ENCODE peak calls at places on chromosomes 4 and X, in ten cellular contexts. H is DND-41, R is left ventricle myocardium inferior, K is IMR-90, Q is SJSA1, V is sigmoid colon, P is lung, T is neuronal stem cell, C is endothelial cell of umbilical vein, S is psoas muscle. I is an unnamed sample.

GRCh38 chr4:2805712-2806391 is 13.0 kb downstream of the SH3BP2 start:
- DNase-seq in T (no peak), H (no peak), Q (no peak), S (peak; percentile 74), C (peak; percentile 43), P (peak; percentile 84), K (no peak), V (no peak), R (peak; percentile 80), I (no peak)

GRCh38 chrX:77415161-77415560 is 32.0 kb upstream of the FGF16 start:
- DNase-seq in V (no peak), R (no peak), Q (no peak), T (no peak), P (no peak), H (no peak), C (no peak), S (no peak), K (no peak), I (no peak)

GRCh38 chr4:186569533-186570192 is 14.3 kb upstream of the MTNR1A start:
- DNase-seq in V (no peak), T (no peak), S (no peak), H (no peak), Q (no peak), R (no peak), C (no peak), K (no peak), P (no peak), I (no peak)

GRCh38 chrX:11757729-11758399 is at the start of gene MSL3:
- DNase-seq in Q (peak; percentile 67), S (peak; percentile 89), T (peak; percentile 52), C (peak; percentile 71), H (no peak), V (peak; percentile 76), P (peak; percentile 53), K (peak; percentile 61), R (peak; percentile 58), I (peak; percentile 63)

GRCh38 chr4:34108456-34108855 is 2135.9 kb downstream of the ARAP2 start:
- DNase-seq in T (no peak), R (no peak), P (no peak), C (no peak), H (no peak), K (peak; percentile 13), V (no peak), Q (no peak), S (no peak), I (no peak)

GRCh38 chr4:2425386-2426068 is 6.8 kb downstream of the CFAP99 start:
- DNase-seq in H (no peak), C (no peak), K (no peak), R (no peak), S (peak; percentile 21), Q (no peak), T (no peak), V (no peak), P (no peak), I (no peak)

GRCh38 chr4:83629945-83630684 is 94.2 kb downstream of the GPAT3 start:
- DNase-seq in R (peak; percentile 36), Q (no peak), H (peak; percentile 11), K (peak; percentile 82), P (peak; percentile 48), S (no peak), T (no peak), C (peak; percentile 92), V (peak; percentile 70), I (peak; percentile 42)

GRCh38 chr4:99458911-99459447 is 23.8 kb upstream of the ADH7 start:
- DNase-seq in K (peak; percentile 4), T (no peak), R (no peak), C (no peak), P (no peak), Q (no peak), V (no peak), H (no peak), S (no peak), I (no peak)

GRCh38 chr4:159719531-159719930 is 616.7 kb downstream of the RAPGEF2 start:
- DNase-seq in P (no peak), H (no peak), T (no peak), V (no peak), S (no peak), K (no peak), C (no peak), Q (no peak), R (no peak), I (no peak)

DNA sequence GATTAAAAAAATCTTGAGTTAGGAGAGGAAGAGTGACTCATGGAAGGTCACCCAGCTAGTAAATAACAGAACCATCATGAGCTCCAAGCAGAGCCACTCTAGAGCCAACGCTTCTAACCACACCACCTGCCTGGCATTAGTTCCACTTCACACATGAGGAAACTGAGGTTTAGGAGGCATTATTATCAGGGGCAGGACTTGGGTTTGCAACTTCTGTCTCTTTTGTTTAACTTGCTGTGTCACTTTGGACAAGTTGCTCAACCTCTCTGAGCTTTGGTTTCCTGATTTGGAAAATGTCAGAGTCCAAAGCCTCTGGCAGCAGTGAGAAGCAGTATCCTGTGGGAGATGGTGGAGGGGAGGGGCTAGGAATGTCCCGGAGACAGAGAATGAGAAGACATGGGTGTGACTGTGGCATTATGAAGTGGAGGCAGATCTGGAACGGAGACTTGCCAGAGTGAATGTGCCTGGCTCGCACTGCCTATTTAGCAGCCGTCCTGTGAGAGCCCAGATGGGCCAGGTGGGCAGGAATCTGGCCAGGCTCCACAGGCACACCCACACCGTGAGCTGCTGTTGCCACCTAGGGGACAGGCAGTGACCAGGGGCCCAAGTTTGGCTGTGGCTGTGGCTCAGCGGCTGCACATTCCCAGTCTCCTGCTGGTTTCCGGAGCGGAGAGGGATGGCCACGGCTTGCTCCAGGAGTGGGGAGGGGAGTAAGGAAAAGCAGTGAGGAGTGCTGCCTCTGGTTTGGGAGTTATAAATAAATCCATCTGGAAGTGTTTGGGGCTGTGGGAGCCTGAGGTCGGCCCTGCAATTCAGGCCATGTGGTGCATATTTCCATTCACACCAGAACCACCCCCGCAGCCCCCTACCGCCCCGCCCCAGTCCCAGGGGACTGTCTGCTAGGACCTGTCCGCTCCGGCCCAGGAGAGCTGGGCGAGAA is 93.4 kb downstream of the NHSL2 start:
- DNase-seq in P (no peak), V (peak; percentile 74), T (no peak), R (peak; percentile 35), K (no peak), C (peak; percentile 45), S (peak; percentile 68), H (no peak), Q (no peak), I (peak; percentile 56)
- H3K4me1 ChIP-seq in P (peaks cover 2% of the 10 kb centered on the region), V (peaks cover 12% of the 10 kb centered on the region), T (peaks cover 8% of the 10 kb centered on the region), R (peaks cover 15% of the 10 kb centered on the region), K (no peaks in the 10 kb centered on the region), C (peaks cover 8% of the 10 kb centered on the region), S (no peaks in the 10 kb centered on the region), H (no peaks in the 10 kb centered on the region), Q (peaks cover 9% of the 10 kb centered on the region), I (no peaks in the 10 kb centered on the region)

GRCh38 chr4:41202356-41202755 is 12.0 kb downstream of the APBB2 start:
- DNase-seq in V (no peak), S (no peak), H (no peak), P (no peak), C (peak; percentile 68), R (no peak), K (no peak), T (no peak), Q (no peak), I (no peak)
- H3K4me1 ChIP-seq in V (peaks cover 36% of the 10 kb centered on the region), S (peaks cover 19% of the 10 kb centered on the region), H (no peaks in the 10 kb centered on the region), P (peaks cover 5% of the 10 kb centered on the region), C (peaks cover 90% of the 10 kb centered on the region), R (peaks cover 99% of the 10 kb centered on the region), K (peaks cover 22% of the 10 kb centered on the region), T (no peaks in the 10 kb centered on the region), Q (peaks cover 28% of the 10 kb centered on the region), I (peaks cover 31% of the 10 kb centered on the region)

GRCh38 chrX:150573702-150574101 is 5.3 kb downstream of the MTM1 start:
- DNase-seq in C (no peak), K (no peak), H (no peak), R (no peak), S (no peak), V (no peak), T (no peak), P (no peak), Q (no peak), I (no peak)
- H3K4me1 ChIP-seq in C (peaks cover 9% of the 10 kb centered on the region), K (peaks cover 6% of the 10 kb centered on the region), H (peaks cover 59% of the 10 kb centered on the region), R (peaks cover 65% of the 10 kb centered on the region), S (no peaks in the 10 kb centered on the region), V (peaks cover 19% of the 10 kb centered on the region), T (peaks cover 3% of the 10 kb centered on the region), P (no peaks in the 10 kb centered on the region), Q (peaks cover 50% of the 10 kb centered on the region), I (peaks cover 20% of the 10 kb centered on the region)

DNA sequence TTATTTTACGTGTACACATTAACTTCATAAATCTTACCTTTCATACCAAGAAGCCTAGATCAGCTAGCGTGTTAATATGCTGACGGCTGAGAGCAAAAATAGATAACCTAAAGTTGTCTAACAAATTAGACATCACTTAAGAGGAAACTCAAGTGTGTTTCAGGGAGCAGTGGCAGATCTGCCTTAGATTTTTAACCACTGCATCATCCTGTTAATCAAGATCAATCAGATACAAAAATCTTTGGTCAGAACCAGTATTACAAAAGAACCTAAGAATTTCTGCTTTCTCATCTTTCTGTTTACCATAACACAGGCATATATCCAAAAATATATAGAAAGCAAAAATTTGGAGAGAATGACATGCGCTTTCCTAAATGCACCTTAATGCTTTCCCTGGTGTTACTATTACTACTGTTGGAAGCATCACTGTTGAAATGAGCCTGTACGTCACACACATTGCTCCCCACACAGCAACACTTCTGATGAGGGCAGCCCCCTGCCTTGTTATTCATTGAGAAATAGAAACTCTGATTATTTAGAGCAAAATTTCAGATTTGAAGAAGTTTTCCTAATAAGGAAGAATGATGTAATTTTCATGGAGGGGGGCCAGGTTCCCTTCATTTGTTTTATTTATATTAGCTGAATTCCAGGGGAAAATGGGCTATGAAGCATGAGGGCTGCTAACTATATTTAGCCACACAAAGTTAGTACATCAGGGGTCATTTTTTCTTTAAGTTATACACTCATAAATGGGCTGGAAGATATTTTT is 152.3 kb downstream of the CBR4 start:
- DNase-seq in K (peak; percentile 94), H (no peak), C (peak; percentile 58), R (no peak), S (no peak), V (no peak), P (no peak), Q (peak; percentile 45), T (no peak), I (no peak)
- H3K4me1 ChIP-seq in K (peaks cover 27% of the 10 kb centered on the region), H (peaks cover 27% of the 10 kb centered on the region), C (no peaks in the 10 kb centered on the region), R (peaks cover 96% of the 10 kb centered on the region), S (peaks cover 39% of the 10 kb centered on the region), V (peaks cover 96% of the 10 kb centered on the region), P (peaks cover 8% of the 10 kb centered on the region), Q (peaks cover 59% of the 10 kb centered on the region), T (no peaks in the 10 kb centered on the region), I (no peaks in the 10 kb centered on the region)